ENCODE peak calls at places on chromosomes 16 and 17, in four cellular contexts. V is GM12878, B is K562, U is HepG2. Z is an unnamed sample.

GRCh38 chr16:27475561-27475960 is 73.6 kb downstream of the IL21R start:
- DNase-seq in V (no peak), B (no peak), U (no peak), Z (no peak)

GRCh38 chr17:79011451-79012147 is 2.0 kb upstream of the CANT1 start:
- DNase-seq in V (no peak), B (peak), U (no peak), Z (no peak)

GRCh38 chr16:30004811-30005242 is 6.0 kb downstream of the DOC2A start:
- DNase-seq in V (no peak), B (no peak), U (no peak), Z (no peak)

GRCh38 chr16:51243836-51244483 is 92.9 kb upstream of the SALL1 start:
- DNase-seq in V (no peak), B (no peak), U (peak), Z (no peak)

GRCh38 chr16:814974-815373 is 14.4 kb upstream of the GNG13 start:
- DNase-seq in V (no peak), B (no peak), U (no peak), Z (no peak)

GRCh38 chr17:32486701-32487459 is at the start of gene CDK5R1:
- DNase-seq in V (no peak), B (peak), U (peak), Z (peak)

GRCh38 chr17:74778960-74779359 is 2.8 kb upstream of the NAT9 start:
- DNase-seq in V (no peak), B (peak), U (no peak), Z (no peak)

GRCh38 chr16:9199751-9200150 is 108.3 kb downstream of the HAPSTR1 start:
- DNase-seq in V (no peak), B (no peak), U (no peak), Z (no peak)

GRCh38 chr17:83025636-83026280 is 53.7 kb upstream of the METRNL start:
- DNase-seq in V (no peak), B (no peak), U (no peak), Z (no peak)

GRCh38 chr17:79873583-79873982 is 34.3 kb upstream of the CBX4 start:
- DNase-seq in V (no peak), B (no peak), U (no peak), Z (no peak)

GRCh38 chr16:88804552-88805339 is 1.2 kb downstream of the CDT1 start:
- DNase-seq in V (no peak), B (peak), U (peak), Z (peak)

GRCh38 chr16:77330332-77331043 is 104.3 kb downstream of the ADAMTS18 start:
- DNase-seq in V (no peak), B (no peak), U (no peak), Z (no peak)
- TF ChIP-seq ETV6 in V (no peak), B (no peak), U (no peak), Z (no peak)

GRCh38 chr16:89892055-89892630 is 18.8 kb downstream of the TCF25 start:
- DNase-seq in V (no peak), B (no peak), U (no peak), Z (no peak)
- TF ChIP-seq ETV6 in V (no peak), B (no peak), U (no peak), Z (no peak)

DNA sequence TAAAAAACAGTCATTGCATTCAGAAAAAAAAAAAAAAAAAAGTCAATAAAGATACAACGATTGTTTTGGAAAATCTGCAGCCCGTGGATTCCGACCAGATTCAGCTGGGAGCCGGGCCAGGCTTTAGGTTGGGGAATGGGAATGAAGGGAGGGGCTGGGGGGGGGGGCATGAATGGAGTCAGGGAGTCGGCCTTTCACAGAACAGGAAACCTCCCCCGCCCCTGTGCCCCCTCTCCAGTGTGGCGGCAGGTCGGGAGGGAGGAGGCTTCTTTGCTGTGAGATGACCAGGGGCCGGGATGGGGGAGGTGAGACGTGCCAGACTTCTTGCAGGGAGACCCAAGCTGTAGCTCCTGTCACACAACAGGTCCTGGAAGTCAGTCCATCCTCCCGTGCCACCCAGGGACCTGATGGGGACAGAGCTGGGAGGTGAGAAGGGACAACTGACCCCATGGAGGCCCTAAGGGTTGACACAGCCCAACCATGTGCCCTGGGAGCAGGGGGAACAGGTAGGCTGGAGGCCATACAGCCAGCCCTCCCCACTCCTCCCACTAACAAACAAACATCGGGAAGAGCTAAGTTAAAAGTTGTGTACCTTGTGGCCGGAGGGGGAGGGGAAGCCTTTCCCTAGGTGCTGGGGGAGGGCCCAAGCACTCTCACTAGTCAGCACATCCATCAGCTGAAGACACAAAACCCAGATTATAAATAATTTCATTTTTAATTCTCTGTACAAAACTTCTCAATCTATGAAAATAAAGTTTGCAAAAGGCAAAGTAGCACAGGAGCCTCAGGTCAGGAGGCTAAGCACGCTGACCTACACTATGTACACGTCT is 25.2 kb downstream of the SREBF1 start:
- DNase-seq in V (no peak), B (no peak), U (peak), Z (peak)
- TF ChIP-seq ETV6 in V (no peak), B (no peak), U (no peak), Z (no peak)

DNA sequence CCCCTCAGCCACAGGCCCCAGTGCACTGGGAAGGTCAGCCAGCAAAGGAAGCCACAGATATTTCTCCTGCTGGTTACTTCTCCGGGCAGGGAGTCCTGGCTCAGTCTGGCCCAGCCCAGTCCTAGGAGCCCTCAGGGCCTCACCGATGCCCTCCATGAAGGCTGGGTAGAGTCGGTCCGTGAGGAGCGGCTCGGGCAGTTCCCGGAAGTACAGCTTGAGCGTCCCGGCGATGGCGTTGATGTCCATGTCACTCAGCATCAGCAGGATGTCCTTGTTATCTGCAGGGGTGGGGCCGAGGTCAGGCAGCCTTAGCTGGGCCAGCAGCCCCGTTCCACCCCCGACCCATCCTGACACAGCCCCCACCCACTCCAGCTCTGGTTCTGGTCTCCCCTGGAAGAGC is 13.7 kb downstream of the TIMM22 start:
- DNase-seq in V (no peak), B (peak), U (no peak), Z (no peak)
- TF ChIP-seq ETV6 in V (no peak), B (no peak), U (no peak), Z (no peak)